ENCODE peak calls at places on chromosomes 4 and X, in nine cellular contexts. F is tibial nerve, Z is uterus, H is ovary, N is HepG2, G is A549, C is suprapubic skin, P is stomach, W is esophagus squamous epithelium. K is an unnamed sample. For H3K9me3, the result is how much of the 10 kb centered on the place peaks cover.

GRCh38 chrX:9482408-9482807 is 17.6 kb downstream of the TBL1X start:
- DNase-seq in F (no peak), Z (no peak), C (no peak), H (no peak), W (no peak), P (no peak), G (no peak), N (no peak), K (no peak)

GRCh38 chr4:119284876-119285611 is 36.9 kb downstream of the FABP2 start:
- DNase-seq in N (no peak), F (no peak), P (no peak), G (no peak), Z (no peak), H (no peak), W (no peak), C (no peak), K (no peak)

GRCh38 chrX:111168314-111168713 is 72.3 kb downstream of the PAK3 start:
- DNase-seq in C (no peak), W (no peak), P (no peak), Z (no peak), G (no peak), N (peak), F (no peak), H (no peak), K (no peak)

GRCh38 chr4:94395541-94395940 is 52.9 kb upstream of the HPGDS start:
- DNase-seq in C (no peak), Z (no peak), G (no peak), N (no peak), F (no peak), H (no peak), W (no peak), P (no peak), K (no peak)

GRCh38 chr4:62243895-62244294 is 1043.8 kb downstream of the ADGRL3 start:
- DNase-seq in Z (no peak), P (no peak), G (no peak), F (no peak), C (no peak), N (no peak), H (no peak), W (no peak), K (no peak)

GRCh38 chr4:184441461-184442392 is 32.6 kb downstream of the IRF2 start:
- DNase-seq in W (no peak), P (no peak), G (no peak), N (no peak), F (no peak), C (no peak), Z (no peak), H (no peak), K (no peak)

GRCh38 chr4:40199999-40200880 is 3.4 kb downstream of the RHOH start:
- DNase-seq in W (no peak), C (no peak), G (no peak), P (peak), Z (no peak), H (no peak), N (no peak), F (no peak), K (no peak)

GRCh38 chrX:150527108-150527507 is 41.3 kb upstream of the MTM1 start:
- DNase-seq in W (no peak), G (no peak), P (no peak), N (no peak), Z (no peak), F (no peak), H (no peak), C (no peak), K (no peak)

GRCh38 chr4:23814606-23815005 is 75.2 kb downstream of the PPARGC1A start:
- DNase-seq in P (no peak), N (no peak), G (no peak), H (no peak), F (no peak), C (no peak), W (no peak), Z (no peak), K (no peak)

GRCh38 chr4:2333356-2333841 is 71.5 kb upstream of the MXD4 start:
- DNase-seq in G (no peak), Z (no peak), P (peak), H (no peak), C (peak), W (no peak), F (no peak), N (no peak), K (no peak)

GRCh38 chrX:74593593-74593992 is 20.8 kb downstream of the RLIM start:
- DNase-seq in P (no peak), W (no peak), Z (no peak), F (no peak), N (no peak), G (no peak), C (no peak), H (no peak), K (no peak)

GRCh38 chrX:150907474-150907873 is 9.0 kb upstream of the CD99L2 start:
- DNase-seq in F (no peak), Z (no peak), P (no peak), G (no peak), W (no peak), C (no peak), N (no peak), H (no peak), K (no peak)

GRCh38 chrX:2360731-2361130 is 140.0 kb downstream of the DHRSX start:
- DNase-seq in W (no peak), C (no peak), P (no peak), N (peak), F (no peak), H (no peak), Z (no peak), G (peak), K (no peak)

GRCh38 chr4:38449506-38450174 is 214.4 kb upstream of the KLF3 start:
- DNase-seq in P (no peak), N (peak), W (no peak), H (no peak), F (no peak), C (no peak), Z (no peak), G (no peak), K (no peak)

GRCh38 chr4:189787216-189788031 is 153.2 kb upstream of the FRG1 start:
- DNase-seq in Z (no peak), G (no peak), F (no peak), N (no peak), P (no peak), H (no peak), C (no peak), W (no peak), K (no peak)

GRCh38 chr4:62549601-62550000 is 1349.5 kb downstream of the ADGRL3 start:
- DNase-seq in Z (no peak), C (no peak), N (no peak), W (no peak), H (no peak), G (no peak), P (no peak), F (no peak), K (no peak)

GRCh38 chr4:151315212-151315886 is 10.1 kb downstream of the SH3D19 start:
- DNase-seq in P (no peak), W (no peak), N (peak), F (no peak), Z (no peak), C (no peak), G (no peak), H (no peak), K (no peak)

GRCh38 chrX:103687696-103688191 is 1.2 kb upstream of the MORF4L2 start:
- DNase-seq in H (peak), C (peak), Z (peak), P (peak), G (peak), N (peak), W (no peak), F (peak), K (peak)

GRCh38 chr4:67764183-67764582 is 10.0 kb upstream of the GNRHR start:
- DNase-seq in Z (no peak), W (no peak), N (no peak), F (no peak), G (no peak), H (no peak), P (no peak), C (no peak), K (no peak)

GRCh38 chrX:124493984-124494383 is 147.6 kb downstream of the SH2D1A start:
- DNase-seq in P (no peak), W (no peak), N (no peak), H (no peak), Z (no peak), G (no peak), F (no peak), C (no peak), K (no peak)

GRCh38 chr4:113636877-113637276 is 124.7 kb downstream of the CAMK2D start:
- DNase-seq in Z (no peak), F (no peak), W (no peak), P (no peak), C (no peak), H (no peak), G (no peak), N (no peak), K (no peak)

GRCh38 chr4:23782778-23783455 is 106.9 kb downstream of the PPARGC1A start:
- DNase-seq in F (no peak), G (no peak), C (no peak), N (no peak), Z (no peak), W (no peak), P (no peak), H (no peak), K (no peak)

GRCh38 chrX:80237072-80237471 is 183.2 kb upstream of the TENT5D start:
- DNase-seq in C (no peak), N (no peak), Z (no peak), H (no peak), G (no peak), W (no peak), F (no peak), P (no peak), K (no peak)

GRCh38 chrX:150936556-150936955 is 38.1 kb upstream of the CD99L2 start:
- DNase-seq in F (no peak), Z (no peak), C (no peak), G (no peak), N (no peak), P (no peak), H (no peak), W (no peak), K (no peak)

GRCh38 chrX:30302957-30303356 is 6.2 kb downstream of the NR0B1 start:
- DNase-seq in Z (no peak), C (no peak), P (peak), N (no peak), H (no peak), G (no peak), F (no peak), W (no peak), K (peak)

GRCh38 chr4:132284910-132285426 is 864.1 kb upstream of the PCDH10 start:
- DNase-seq in P (no peak), H (no peak), Z (no peak), C (no peak), G (no peak), F (no peak), W (no peak), N (no peak), K (no peak)

GRCh38 chr4:38612996-38613395 is 51.0 kb upstream of the KLF3 start:
- DNase-seq in G (no peak), F (no peak), Z (no peak), C (no peak), H (no peak), P (no peak), W (no peak), N (no peak), K (no peak)

GRCh38 chr4:187171731-187172339 is 448.2 kb upstream of the FAT1 start:
- DNase-seq in W (no peak), P (no peak), H (no peak), Z (no peak), F (no peak), N (no peak), G (no peak), C (no peak), K (no peak)

GRCh38 chrX:16445166-16445752 is 204.7 kb upstream of the S100G start:
- DNase-seq in H (no peak), Z (no peak), G (peak), F (no peak), W (no peak), N (peak), P (peak), C (no peak), K (peak)

GRCh38 chr4:169492436-169493163 is 119.8 kb downstream of the NEK1 start:
- DNase-seq in W (no peak), G (peak), P (peak), Z (no peak), N (peak), H (no peak), C (no peak), F (no peak), K (no peak)

GRCh38 chrX:45806410-45807121 is 605.9 kb upstream of the DIPK2B start:
- DNase-seq in F (no peak), C (no peak), N (no peak), H (peak), P (no peak), Z (no peak), W (no peak), G (no peak), K (no peak)

GRCh38 chrX:11954196-11954595 is 184.1 kb upstream of the FRMPD4 start:
- DNase-seq in C (no peak), N (no peak), P (no peak), G (no peak), F (no peak), Z (no peak), W (no peak), H (no peak), K (no peak)

DNA sequence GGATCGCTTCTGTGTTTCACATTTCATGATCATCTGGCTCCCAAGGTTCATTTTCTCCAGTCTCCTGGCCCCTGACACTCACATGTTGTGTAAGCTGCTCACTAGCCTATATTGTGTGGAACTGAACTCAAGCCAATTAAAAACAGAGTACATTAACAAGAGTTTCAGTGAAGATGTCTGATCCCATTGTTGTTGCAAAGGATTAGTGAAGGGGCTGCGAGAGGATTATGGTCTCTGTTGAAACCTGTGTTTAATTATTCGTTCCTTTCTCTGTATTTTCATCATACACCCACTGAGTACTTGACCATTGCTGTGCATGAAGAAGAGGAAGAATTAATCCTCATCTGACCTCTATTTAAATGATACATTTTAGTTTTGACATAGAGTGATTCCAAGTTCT is 54.7 kb downstream of the AFF2 start:
- DNase-seq in N (no peak), F (no peak), G (no peak), C (no peak), P (no peak), H (no peak), W (no peak), Z (no peak), K (no peak)
- H3K9me3 ChIP-seq in N (under half), F (under half), G (under half), C (under half), P (under half), H (under half), W (under half), Z (under half), K (under half)

GRCh38 chrX:136255543-136255942 is 4.3 kb upstream of the MAP7D3 start:
- DNase-seq in N (no peak), W (no peak), G (no peak), C (no peak), H (peak), Z (no peak), F (no peak), P (no peak), K (no peak)

GRCh38 chrX:136250191-136251041 is 784 bp downstream of the MAP7D3 start:
- DNase-seq in G (peak), C (no peak), N (no peak), H (no peak), W (no peak), P (no peak), F (no peak), Z (no peak), K (no peak)

GRCh38 chrX:136246201-136246600 is 5.0 kb downstream of the MAP7D3 start:
- DNase-seq in C (no peak), P (no peak), F (no peak), H (no peak), W (no peak), N (no peak), G (no peak), Z (no peak), K (no peak)

GRCh38 chrX:136251042-136251991 is at the start of gene MAP7D3:
- DNase-seq in G (peak), P (peak), Z (peak), H (peak), F (peak), W (no peak), N (no peak), C (no peak), K (peak)
- TF ChIP-seq POLR2A in G (peak), P (no peak), Z (peak), H (no peak), F (no peak), W (no peak), N (no peak), C (no peak), K (peak)

DNA sequence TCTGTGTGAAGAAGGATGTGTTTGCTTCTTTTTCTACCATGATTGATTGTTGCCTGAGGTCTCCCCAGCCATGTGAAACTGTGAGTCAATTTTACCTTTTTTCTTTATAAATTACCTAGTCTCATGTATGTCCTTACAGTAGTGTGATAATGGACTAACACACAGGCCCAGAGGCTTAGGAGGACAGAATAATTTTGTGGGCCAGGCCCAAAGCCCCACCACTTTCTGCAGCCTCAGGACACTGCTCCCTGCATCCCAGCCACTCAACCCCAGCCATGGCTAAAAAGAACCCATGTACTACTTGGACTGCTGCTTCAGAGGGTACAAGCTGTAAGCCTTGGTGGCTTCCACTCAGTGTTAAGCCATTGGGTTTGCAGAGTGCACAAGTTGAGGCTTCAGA is 512.7 kb upstream of the CT83 start:
- DNase-seq in N (no peak), G (no peak), F (no peak), P (no peak), C (no peak), W (no peak), H (no peak), Z (no peak), K (no peak)
- H3K9me3 ChIP-seq in N (under half), G (under half), F (under half), P (under half), C (under half), W (under half), H (under half), Z (under half), K (under half)

DNA sequence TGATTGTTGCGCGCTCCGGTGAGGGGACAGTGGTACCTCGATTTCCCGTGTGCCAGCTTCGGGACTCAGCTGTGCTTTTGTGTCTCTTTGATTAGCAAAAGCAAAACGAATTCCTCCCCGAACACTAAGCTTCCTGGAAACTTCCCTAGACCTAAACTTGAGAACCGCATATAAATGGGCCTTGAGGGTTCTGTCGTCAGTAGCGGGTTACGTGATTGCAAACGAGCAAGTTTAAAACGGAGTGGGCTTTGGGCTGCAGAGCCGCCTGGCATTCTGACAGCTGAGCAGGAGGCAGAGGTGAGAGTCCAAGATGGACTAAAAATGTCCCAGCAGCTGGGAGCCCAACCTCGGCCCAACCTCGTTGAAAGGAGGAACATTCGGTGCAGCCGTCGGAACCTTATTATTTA is 1.2 kb upstream of the TAPT1 start:
- DNase-seq in H (peak), F (no peak), N (peak), W (no peak), Z (peak), C (peak), G (no peak), P (peak), K (peak)
- TF ChIP-seq POLR2A in H (no peak), F (no peak), N (peak), W (no peak), Z (no peak), C (no peak), G (peak), P (no peak), K (no peak)

GRCh38 chrX:140502491-140503229 is 2.2 kb downstream of the SOX3 start:
- DNase-seq in G (no peak), Z (no peak), W (no peak), P (no peak), H (no peak), F (no peak), N (no peak), C (no peak), K (no peak)

GRCh38 chrX:140501940-140502468 is 2.9 kb downstream of the SOX3 start:
- DNase-seq in F (no peak), N (no peak), W (no peak), G (no peak), H (no peak), C (no peak), Z (no peak), P (no peak), K (no peak)

GRCh38 chrX:140503230-140503585 is 1.7 kb downstream of the SOX3 start:
- DNase-seq in P (no peak), F (no peak), C (no peak), Z (no peak), W (no peak), H (no peak), N (no peak), G (no peak), K (no peak)

GRCh38 chrX:140504371-140505324 is at the start of gene SOX3:
- DNase-seq in P (no peak), Z (no peak), H (no peak), G (no peak), C (no peak), N (no peak), W (no peak), F (no peak), K (no peak)

DNA sequence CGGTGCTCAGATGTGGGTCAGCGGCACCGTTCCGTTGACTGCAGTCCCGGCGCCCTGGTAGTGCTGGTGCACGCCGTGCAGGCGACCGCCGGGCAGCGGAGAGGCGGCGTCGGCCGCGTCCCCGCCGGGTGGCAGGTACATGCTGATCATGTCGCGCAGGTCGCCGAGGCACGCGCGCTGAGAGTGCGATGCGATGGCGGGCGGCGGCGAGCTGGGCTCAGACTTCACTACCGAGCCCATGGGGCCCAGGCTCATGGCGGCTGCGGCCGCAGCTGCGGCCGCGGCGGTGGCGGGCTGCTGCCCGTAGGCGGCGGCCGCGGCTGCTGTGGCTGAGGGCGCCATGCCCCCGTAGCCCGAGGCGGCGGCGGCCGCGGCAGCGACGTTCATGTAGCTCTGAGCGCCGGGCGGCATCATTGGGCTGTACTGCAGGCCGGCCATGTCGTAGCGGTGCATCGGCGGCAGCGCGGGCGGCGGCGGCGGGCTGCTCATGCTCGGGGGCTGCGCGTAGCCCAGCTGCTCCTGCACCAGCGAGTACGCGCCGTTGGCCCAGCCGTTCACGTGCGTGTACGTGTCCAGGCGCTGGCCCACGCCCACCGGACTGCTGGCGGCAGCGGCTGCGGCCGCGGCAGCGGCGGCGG is 1.0 kb downstream of the SOX3 start:
- DNase-seq in P (no peak), W (no peak), H (no peak), Z (no peak), F (no peak), C (no peak), G (no peak), N (no peak), K (no peak)
- H3K9me3 ChIP-seq in P (under half), W (under half), H (under half), Z (under half), F (under half), C (under half), G (under half), N (under half), K (under half)

K was measured in gastrocnemius medialis.